ENCODE peak calls at places on chromosomes 1 and 21, in eight cellular contexts. One of them, this sample, is unnamed.

GRCh38 chr1:2316451-2316940 is 74.9 kb downstream of the MORN1 start:
- DNase-seq in AG09309: no peak
- DNase-seq in breast epithelium: no peak
- DNase-seq in cardiac muscle cell: no peak
- DNase-seq in brain microvascular endothelial cell: no peak
- DNase-seq in upper lobe of right lung: no peak
- DNase-seq in CD8-positive, alpha-beta T cell: no peak
- DNase-seq in fibroblast of mammary gland: no peak
- DNase-seq in this sample: no peak

GRCh38 chr1:192160186-192160585 is 1.9 kb downstream of the RGS18 start:
- DNase-seq in AG09309: no peak
- DNase-seq in breast epithelium: no peak
- DNase-seq in cardiac muscle cell: no peak
- DNase-seq in brain microvascular endothelial cell: no peak
- DNase-seq in upper lobe of right lung: no peak
- DNase-seq in CD8-positive, alpha-beta T cell: no peak
- DNase-seq in fibroblast of mammary gland: no peak
- DNase-seq in this sample: no peak

GRCh38 chr1:222064388-222065201 is 322.7 kb upstream of the DUSP10 start:
- DNase-seq in AG09309: no peak
- DNase-seq in breast epithelium: no peak
- DNase-seq in cardiac muscle cell: no peak
- DNase-seq in brain microvascular endothelial cell: peak
- DNase-seq in upper lobe of right lung: no peak
- DNase-seq in CD8-positive, alpha-beta T cell: no peak
- DNase-seq in fibroblast of mammary gland: peak
- DNase-seq in this sample: peak

GRCh38 chr1:27233677-27234053 is 767 bp upstream of the WDTC1 start:
- DNase-seq in AG09309: no peak
- DNase-seq in breast epithelium: peak
- DNase-seq in cardiac muscle cell: no peak
- DNase-seq in brain microvascular endothelial cell: no peak
- DNase-seq in upper lobe of right lung: no peak
- DNase-seq in CD8-positive, alpha-beta T cell: no peak
- DNase-seq in fibroblast of mammary gland: no peak
- DNase-seq in this sample: no peak

GRCh38 chr1:147099192-147099591 is 73.1 kb downstream of the PRKAB2 start:
- DNase-seq in AG09309: no peak
- DNase-seq in breast epithelium: no peak
- DNase-seq in cardiac muscle cell: no peak
- DNase-seq in brain microvascular endothelial cell: no peak
- DNase-seq in upper lobe of right lung: no peak
- DNase-seq in CD8-positive, alpha-beta T cell: no peak
- DNase-seq in fibroblast of mammary gland: no peak
- DNase-seq in this sample: no peak

GRCh38 chr1:223628233-223628632 is 37.3 kb downstream of the CAPN8 start:
- DNase-seq in AG09309: peak
- DNase-seq in breast epithelium: no peak
- DNase-seq in cardiac muscle cell: peak
- DNase-seq in brain microvascular endothelial cell: no peak
- DNase-seq in upper lobe of right lung: peak
- DNase-seq in CD8-positive, alpha-beta T cell: peak
- DNase-seq in fibroblast of mammary gland: peak
- DNase-seq in this sample: no peak

GRCh38 chr1:26351591-26352337 is 2.2 kb downstream of the CRYBG2 start:
- DNase-seq in AG09309: no peak
- DNase-seq in breast epithelium: no peak
- DNase-seq in cardiac muscle cell: no peak
- DNase-seq in brain microvascular endothelial cell: peak
- DNase-seq in upper lobe of right lung: no peak
- DNase-seq in CD8-positive, alpha-beta T cell: no peak
- DNase-seq in fibroblast of mammary gland: peak
- DNase-seq in this sample: no peak

GRCh38 chr1:62875676-62876075 is 91.7 kb downstream of the ATG4C start:
- DNase-seq in AG09309: no peak
- DNase-seq in breast epithelium: no peak
- DNase-seq in cardiac muscle cell: no peak
- DNase-seq in brain microvascular endothelial cell: no peak
- DNase-seq in upper lobe of right lung: no peak
- DNase-seq in CD8-positive, alpha-beta T cell: no peak
- DNase-seq in fibroblast of mammary gland: peak
- DNase-seq in this sample: no peak

GRCh38 chr21:45950740-45951515 is 30.6 kb upstream of the COL6A1 start:
- DNase-seq in AG09309: no peak
- DNase-seq in breast epithelium: peak
- DNase-seq in cardiac muscle cell: no peak
- DNase-seq in brain microvascular endothelial cell: peak
- DNase-seq in upper lobe of right lung: no peak
- DNase-seq in CD8-positive, alpha-beta T cell: no peak
- DNase-seq in fibroblast of mammary gland: peak
- DNase-seq in this sample: no peak

GRCh38 chr1:23081376-23081775 is 62.1 kb downstream of the KDM1A start:
- DNase-seq in AG09309: no peak
- DNase-seq in breast epithelium: no peak
- DNase-seq in cardiac muscle cell: peak
- DNase-seq in brain microvascular endothelial cell: no peak
- DNase-seq in upper lobe of right lung: no peak
- DNase-seq in CD8-positive, alpha-beta T cell: no peak
- DNase-seq in fibroblast of mammary gland: no peak
- DNase-seq in this sample: no peak
- TF ChIP-seq CTCF in AG09309: no peak
- TF ChIP-seq CTCF in breast epithelium: peak
- TF ChIP-seq CTCF in cardiac muscle cell: peak
- TF ChIP-seq CTCF in brain microvascular endothelial cell: peak
- TF ChIP-seq CTCF in upper lobe of right lung: no peak
- TF ChIP-seq CTCF in CD8-positive, alpha-beta T cell: no peak
- TF ChIP-seq CTCF in fibroblast of mammary gland: peak
- TF ChIP-seq CTCF in this sample: no peak

GRCh38 chr1:201376464-201377374 is 761 bp downstream of the TNNT2 start:
- DNase-seq in AG09309: no peak
- DNase-seq in breast epithelium: no peak
- DNase-seq in cardiac muscle cell: peak
- DNase-seq in brain microvascular endothelial cell: peak
- DNase-seq in upper lobe of right lung: no peak
- DNase-seq in CD8-positive, alpha-beta T cell: no peak
- DNase-seq in fibroblast of mammary gland: peak
- DNase-seq in this sample: no peak

GRCh38 chr1:201377611-201378092 is at the start of gene TNNT2:
- DNase-seq in AG09309: no peak
- DNase-seq in breast epithelium: no peak
- DNase-seq in cardiac muscle cell: peak
- DNase-seq in brain microvascular endothelial cell: no peak
- DNase-seq in upper lobe of right lung: no peak
- DNase-seq in CD8-positive, alpha-beta T cell: no peak
- DNase-seq in fibroblast of mammary gland: no peak
- DNase-seq in this sample: no peak

GRCh38 chr1:201378804-201379203 is 1.3 kb upstream of the TNNT2 start:
- DNase-seq in AG09309: no peak
- DNase-seq in breast epithelium: no peak
- DNase-seq in cardiac muscle cell: no peak
- DNase-seq in brain microvascular endothelial cell: no peak
- DNase-seq in upper lobe of right lung: no peak
- DNase-seq in CD8-positive, alpha-beta T cell: no peak
- DNase-seq in fibroblast of mammary gland: no peak
- DNase-seq in this sample: no peak

GRCh38 chr1:201381130-201381529 is 3.6 kb upstream of the TNNT2 start:
- DNase-seq in AG09309: no peak
- DNase-seq in breast epithelium: peak
- DNase-seq in cardiac muscle cell: no peak
- DNase-seq in brain microvascular endothelial cell: no peak
- DNase-seq in upper lobe of right lung: peak
- DNase-seq in CD8-positive, alpha-beta T cell: no peak
- DNase-seq in fibroblast of mammary gland: no peak
- DNase-seq in this sample: no peak

GRCh38 chr1:201379733-201380242 is 2.3 kb upstream of the TNNT2 start:
- DNase-seq in AG09309: no peak
- DNase-seq in breast epithelium: no peak
- DNase-seq in cardiac muscle cell: no peak
- DNase-seq in brain microvascular endothelial cell: no peak
- DNase-seq in upper lobe of right lung: no peak
- DNase-seq in CD8-positive, alpha-beta T cell: no peak
- DNase-seq in fibroblast of mammary gland: no peak
- DNase-seq in this sample: no peak
- TF ChIP-seq CTCF in AG09309: no peak
- TF ChIP-seq CTCF in breast epithelium: no peak
- TF ChIP-seq CTCF in cardiac muscle cell: no peak
- TF ChIP-seq CTCF in brain microvascular endothelial cell: no peak
- TF ChIP-seq CTCF in upper lobe of right lung: no peak
- TF ChIP-seq CTCF in CD8-positive, alpha-beta T cell: no peak
- TF ChIP-seq CTCF in fibroblast of mammary gland: no peak
- TF ChIP-seq CTCF in this sample: no peak

DNA sequence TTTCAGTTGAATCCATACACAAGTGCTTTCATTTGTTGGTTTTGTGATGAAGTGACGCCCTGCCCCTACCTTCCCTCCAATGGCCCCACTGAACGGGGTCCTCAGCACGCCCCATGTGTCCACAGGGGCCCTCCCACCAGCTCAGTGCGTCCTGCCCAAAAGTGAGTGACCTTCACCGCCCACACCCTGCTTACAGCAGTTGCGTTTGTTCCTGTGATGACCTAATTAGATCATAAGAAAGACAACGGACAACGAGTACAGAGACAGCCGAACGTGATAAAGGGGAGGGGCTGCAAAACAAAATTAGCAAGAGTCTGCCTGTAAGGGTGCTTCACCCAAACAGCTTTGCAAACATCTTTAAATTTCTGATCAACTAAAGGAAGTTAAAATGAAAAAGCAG is 38.2 kb upstream of the RIPK4 start:
- DNase-seq in AG09309: no peak
- DNase-seq in breast epithelium: no peak
- DNase-seq in cardiac muscle cell: no peak
- DNase-seq in brain microvascular endothelial cell: no peak
- DNase-seq in upper lobe of right lung: no peak
- DNase-seq in CD8-positive, alpha-beta T cell: no peak
- DNase-seq in fibroblast of mammary gland: no peak
- DNase-seq in this sample: no peak
- TF ChIP-seq CTCF in AG09309: no peak
- TF ChIP-seq CTCF in breast epithelium: no peak
- TF ChIP-seq CTCF in cardiac muscle cell: no peak
- TF ChIP-seq CTCF in brain microvascular endothelial cell: no peak
- TF ChIP-seq CTCF in upper lobe of right lung: no peak
- TF ChIP-seq CTCF in CD8-positive, alpha-beta T cell: no peak
- TF ChIP-seq CTCF in fibroblast of mammary gland: no peak
- TF ChIP-seq CTCF in this sample: no peak

GRCh38 chr1:116933586-116934515 is 24.1 kb downstream of the PTGFRN start:
- DNase-seq in AG09309: no peak
- DNase-seq in breast epithelium: no peak
- DNase-seq in cardiac muscle cell: no peak
- DNase-seq in brain microvascular endothelial cell: no peak
- DNase-seq in upper lobe of right lung: no peak
- DNase-seq in CD8-positive, alpha-beta T cell: peak
- DNase-seq in fibroblast of mammary gland: no peak
- DNase-seq in this sample: no peak

GRCh38 chr1:116931016-116931918 is 21.6 kb downstream of the PTGFRN start:
- DNase-seq in AG09309: no peak
- DNase-seq in breast epithelium: no peak
- DNase-seq in cardiac muscle cell: no peak
- DNase-seq in brain microvascular endothelial cell: no peak
- DNase-seq in upper lobe of right lung: no peak
- DNase-seq in CD8-positive, alpha-beta T cell: peak
- DNase-seq in fibroblast of mammary gland: no peak
- DNase-seq in this sample: no peak

GRCh38 chr1:116929961-116930592 is 20.4 kb downstream of the PTGFRN start:
- DNase-seq in AG09309: no peak
- DNase-seq in breast epithelium: no peak
- DNase-seq in cardiac muscle cell: no peak
- DNase-seq in brain microvascular endothelial cell: no peak
- DNase-seq in upper lobe of right lung: no peak
- DNase-seq in CD8-positive, alpha-beta T cell: no peak
- DNase-seq in fibroblast of mammary gland: no peak
- DNase-seq in this sample: no peak

DNA sequence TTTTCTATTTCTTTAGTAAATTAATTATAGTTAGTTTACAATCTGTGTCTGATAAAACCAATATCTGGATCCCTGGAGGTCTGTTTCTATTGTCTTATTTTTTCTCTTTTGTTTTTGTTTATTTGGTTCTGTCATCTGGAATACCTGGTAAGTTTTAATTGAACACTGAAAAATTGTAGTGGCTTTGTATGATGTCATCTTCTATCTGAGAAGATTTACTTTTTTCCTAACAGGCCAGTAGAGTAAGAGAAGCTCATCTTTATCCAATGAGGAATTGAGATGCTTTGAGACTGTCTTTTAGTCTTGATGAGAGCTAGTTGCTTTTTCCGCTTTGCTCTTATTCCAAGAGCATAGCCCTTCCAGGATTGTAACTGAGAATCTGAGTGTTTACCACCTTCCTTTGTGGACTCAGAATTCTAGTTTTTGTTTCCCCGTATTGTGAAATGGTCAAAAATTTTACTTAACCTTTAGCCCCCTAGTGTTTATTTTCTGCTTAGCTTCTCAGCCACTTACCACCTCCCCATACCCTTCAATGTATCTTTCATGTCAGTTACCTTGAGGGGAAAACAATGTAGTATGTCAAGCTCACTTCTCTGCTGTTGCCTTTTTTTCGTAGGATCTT is 25.0 kb downstream of the PTGFRN start:
- DNase-seq in AG09309: no peak
- DNase-seq in breast epithelium: no peak
- DNase-seq in cardiac muscle cell: no peak
- DNase-seq in brain microvascular endothelial cell: no peak
- DNase-seq in upper lobe of right lung: no peak
- DNase-seq in CD8-positive, alpha-beta T cell: no peak
- DNase-seq in fibroblast of mammary gland: peak
- DNase-seq in this sample: no peak
- TF ChIP-seq CTCF in AG09309: peak
- TF ChIP-seq CTCF in breast epithelium: peak
- TF ChIP-seq CTCF in cardiac muscle cell: peak
- TF ChIP-seq CTCF in brain microvascular endothelial cell: peak
- TF ChIP-seq CTCF in upper lobe of right lung: peak
- TF ChIP-seq CTCF in CD8-positive, alpha-beta T cell: peak
- TF ChIP-seq CTCF in fibroblast of mammary gland: peak
- TF ChIP-seq CTCF in this sample: peak

This sample was measured in AG09319.